ENCODE peak calls at places on chromosomes 16 and 17, in five cellular contexts. Q, T, D, I and P are unnamed samples.
A peak's percentile ranks its signal among the peaks of the same experiment; 100 is the strongest.

GRCh38 chr16:11914759-11915643 is 755 bp downstream of the GSPT1 start:
- DNase-seq in T (peak; percentile 54), I (peak; percentile 39), Q (peak; percentile 23), D (peak; percentile 63), P (peak; percentile 59)

GRCh38 chr17:67431210-67432015 is 54.3 kb downstream of the PITPNC1 start:
- DNase-seq in I (peak; percentile 95), T (no peak), Q (peak; percentile 79), D (no peak), P (peak; percentile 69)

GRCh38 chr16:29925173-29925804 is 737 bp downstream of the KCTD13 start:
- DNase-seq in Q (no peak), I (peak; percentile 10), T (no peak), D (peak; percentile 35), P (no peak)

GRCh38 chr17:78473951-78474630 is 95.6 kb downstream of the PGS1 start:
- DNase-seq in T (no peak), D (no peak), Q (no peak), I (no peak), P (no peak)

GRCh38 chr16:50390914-50391700 is 22.3 kb upstream of the BRD7 start:
- DNase-seq in T (no peak), I (no peak), Q (no peak), D (peak; percentile 69), P (no peak)

GRCh38 chr17:63946440-63947363 is 14.6 kb upstream of the CD79B start:
- DNase-seq in I (peak; percentile 11), Q (peak; percentile 60), D (peak; percentile 78), T (no peak), P (peak; percentile 47)

GRCh38 chr17:57785032-57785431 is 39.9 kb upstream of the CCDC182 start:
- DNase-seq in Q (no peak), T (no peak), I (no peak), D (no peak), P (no peak)

GRCh38 chr17:37488607-37489196 is 989 bp upstream of the DUSP14 start:
- DNase-seq in D (peak; percentile 61), Q (peak; percentile 96), I (peak; percentile 97), T (peak; percentile 84), P (peak; percentile 93)

GRCh38 chr16:73058616-73059409 is 10.9 kb upstream of the ZFHX3 start:
- DNase-seq in T (peak; percentile 62), Q (peak; percentile 37), D (peak; percentile 88), I (peak; percentile 66), P (peak; percentile 72)

GRCh38 chr17:19000531-19001011 is 4.0 kb downstream of the FAM83G start:
- DNase-seq in T (peak; percentile 38), Q (peak; percentile 34), D (peak; percentile 13), I (peak; percentile 76), P (no peak)

GRCh38 chr17:37056622-37057021 is 107.9 kb downstream of the AATF start:
- DNase-seq in Q (no peak), D (no peak), T (no peak), I (no peak), P (no peak)

GRCh38 chr17:21013983-21014382 is 28.8 kb downstream of the USP22 start:
- DNase-seq in T (no peak), I (no peak), Q (no peak), D (no peak), P (no peak)

GRCh38 chr16:80309178-80309577 is 231.6 kb upstream of the DYNLRB2 start:
- DNase-seq in I (no peak), T (no peak), D (no peak), Q (no peak), P (no peak)

GRCh38 chr16:83308414-83308813 is 499.4 kb upstream of the HSBP1 start:
- DNase-seq in Q (no peak), T (no peak), I (peak; percentile 8), D (no peak), P (no peak)

GRCh38 chr16:3152022-3152272 is 17.1 kb downstream of the ZNF213 start:
- DNase-seq in Q (no peak), I (no peak), T (no peak), D (no peak), P (no peak)

GRCh38 chr16:85574672-85575475 is 38.2 kb upstream of the GSE1 start:
- DNase-seq in T (no peak), D (peak; percentile 88), Q (no peak), I (no peak), P (no peak)

GRCh38 chr17:51711581-51711980 is 446.9 kb downstream of the CA10 start:
- DNase-seq in D (peak; percentile 28), T (no peak), I (no peak), Q (no peak), P (peak; percentile 40)

GRCh38 chr17:81868674-81869220 is 2.4 kb downstream of the ARHGDIA start:
- DNase-seq in D (peak; percentile 35), Q (peak; percentile 86), I (peak; percentile 89), T (peak; percentile 69), P (peak; percentile 89)

GRCh38 chr16:29844575-29845331 is 18.3 kb downstream of the CDIPT start:
- DNase-seq in Q (no peak), I (no peak), T (peak; percentile 56), D (no peak), P (no peak)

GRCh38 chr17:42850964-42851363 is at the start of gene AOC3:
- DNase-seq in I (no peak), D (no peak), Q (no peak), T (peak; percentile 57), P (no peak)

GRCh38 chr17:50459756-50460155 is 8.9 kb downstream of the CHAD start:
- DNase-seq in D (no peak), T (no peak), Q (no peak), I (no peak), P (no peak)

GRCh38 chr17:9899280-9900018 is 5.6 kb downstream of the RCVRN start:
- DNase-seq in T (no peak), D (no peak), Q (no peak), I (no peak), P (peak; percentile 22)

GRCh38 chr17:22512997-22513538 is 820.7 kb downstream of the KCNJ18 start:
- DNase-seq in Q (no peak), I (no peak), T (no peak), D (no peak), P (no peak)

GRCh38 chr16:54817432-54817831 is 113.2 kb upstream of the IRX5 start:
- DNase-seq in I (no peak), D (peak; percentile 26), T (no peak), Q (peak; percentile 4), P (peak; percentile 49)

GRCh38 chr16:67880584-67880983 is 4.1 kb upstream of the NRN1L start:
- DNase-seq in I (no peak), T (no peak), Q (no peak), D (no peak), P (no peak)

GRCh38 chr16:67879936-67880335 is 4.7 kb upstream of the NRN1L start:
- DNase-seq in D (no peak), I (no peak), T (no peak), Q (no peak), P (no peak)

GRCh38 chr16:67878846-67879245 is 5.8 kb upstream of the NRN1L start:
- DNase-seq in I (no peak), T (no peak), Q (no peak), D (no peak), P (no peak)

GRCh38 chr16:67878232-67878631 is 5.4 kb downstream of the EDC4 start:
- DNase-seq in Q (no peak), I (no peak), T (no peak), D (no peak), P (no peak)

GRCh38 chr16:67879462-67879861 is 5.2 kb upstream of the NRN1L start:
- DNase-seq in T (no peak), Q (no peak), I (no peak), D (no peak), P (no peak)
- H3K27ac ChIP-seq in T (peak overlapping the region; percentile 93), Q (no peak overlapping the region), I (no peak overlapping the region), D (no peak overlapping the region), P (no peak overlapping the region)

GRCh38 chr16:31428277-31428597 is at the start of gene COX6A2:
- DNase-seq in Q (no peak), T (peak; percentile 52), I (no peak), D (no peak), P (no peak)
- H3K4me3 ChIP-seq in Q (no peak within 1 kb of the TSS), T (peak within 1 kb of the TSS; percentile 75), I (no peak within 1 kb of the TSS), D (no peak within 1 kb of the TSS), P (no peak within 1 kb of the TSS)

DNA sequence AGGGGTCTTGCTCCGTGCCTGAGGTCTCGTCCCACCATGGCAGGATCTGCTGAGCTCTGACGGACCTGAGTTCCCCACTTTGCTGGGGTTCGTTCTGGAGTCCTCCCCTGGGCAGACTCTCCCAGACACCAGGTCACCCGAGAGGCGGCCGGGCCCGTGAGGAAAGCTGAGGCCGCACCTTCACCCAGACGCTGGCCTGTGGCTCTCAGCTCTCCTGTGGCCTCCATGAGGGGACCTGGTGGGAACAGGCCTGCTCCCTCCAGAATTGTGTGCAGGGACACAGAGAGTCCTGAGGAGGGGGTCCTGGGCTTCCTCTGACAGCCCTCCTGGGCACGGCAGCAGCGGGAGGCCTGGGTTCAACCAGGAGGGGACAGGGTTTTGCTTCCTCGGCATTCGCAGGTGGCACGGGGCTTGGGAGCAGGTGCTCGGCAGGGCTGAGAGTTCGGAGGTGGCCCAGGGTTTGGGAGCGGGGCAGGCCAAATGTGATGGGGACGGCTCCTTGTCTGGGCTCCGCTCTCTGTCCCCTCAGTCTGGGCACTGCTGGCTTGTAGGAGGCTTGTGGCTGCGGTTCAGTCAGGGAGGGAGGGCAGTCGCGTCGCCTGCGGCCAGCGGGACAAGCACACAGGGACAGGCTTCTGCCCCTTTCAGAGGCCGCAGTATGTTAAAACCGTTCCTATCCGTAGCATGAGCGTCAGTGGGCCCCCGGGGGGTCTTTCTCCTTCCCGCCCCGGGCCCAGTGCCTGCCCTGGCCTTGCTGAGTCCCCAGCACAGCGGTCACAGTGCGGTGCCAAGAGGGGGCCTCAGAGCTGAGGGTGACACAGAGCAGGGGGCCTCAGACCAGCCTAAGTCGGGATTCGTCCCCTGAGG is 8.1 kb upstream of the SNAI3 start:
- DNase-seq in Q (no peak), D (no peak), T (no peak), I (no peak), P (no peak)
- H3K27ac ChIP-seq in Q (no peak overlapping the region), D (no peak overlapping the region), T (no peak overlapping the region), I (no peak overlapping the region), P (no peak overlapping the region)

GRCh38 chr17:2057714-2058520 is 3.0 kb downstream of the HIC1 start:
- DNase-seq in Q (no peak), T (peak; percentile 38), D (no peak), I (no peak), P (peak; percentile 59)
- H3K4me3 ChIP-seq in Q (no peak overlapping the region), T (peak overlapping the region; percentile 74), D (peak overlapping the region; percentile 34), I (peak overlapping the region; percentile 21), P (no peak overlapping the region)

GRCh38 chr16:84471316-84471715 is 33.1 kb downstream of the MEAK7 start:
- DNase-seq in I (no peak), D (no peak), T (no peak), Q (no peak), P (no peak)
- H3K27ac ChIP-seq in I (no peak overlapping the region), D (no peak overlapping the region), T (no peak overlapping the region), Q (no peak overlapping the region), P (no peak overlapping the region)

GRCh38 chr17:59401274-59401673 is 69.8 kb downstream of the YPEL2 start:
- DNase-seq in D (no peak), I (no peak), Q (no peak), T (no peak), P (no peak)
- H3K4me3 ChIP-seq in D (no peak overlapping the region), I (no peak overlapping the region), Q (no peak overlapping the region), T (no peak overlapping the region), P (no peak overlapping the region)

DNA sequence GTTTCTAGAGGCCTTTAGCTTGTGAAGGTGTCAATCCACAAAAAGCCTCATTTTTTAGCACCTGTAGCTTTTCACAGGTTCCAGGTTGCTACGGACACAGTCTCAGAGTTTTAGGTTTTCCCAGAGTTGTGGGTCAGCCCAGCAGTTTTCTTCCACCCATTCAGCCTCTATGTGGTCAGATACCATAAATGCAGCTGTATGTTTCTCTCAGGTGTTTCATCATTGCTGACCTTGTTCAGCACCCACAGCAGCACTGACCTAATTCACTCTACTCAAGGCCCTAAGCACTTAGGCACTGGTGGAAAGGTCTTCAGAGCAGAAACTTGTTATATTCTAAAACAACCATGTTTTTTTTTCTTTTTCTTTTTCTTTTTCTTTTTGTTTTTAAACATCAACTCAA is 15.0 kb upstream of the SPACA3 start:
- DNase-seq in Q (no peak), I (no peak), D (no peak), T (no peak), P (no peak)
- H3K27ac ChIP-seq in Q (no peak overlapping the region), I (no peak overlapping the region), D (no peak overlapping the region), T (no peak overlapping the region), P (no peak overlapping the region)